ENCODE peak calls at places on chromosome 10, in six cellular contexts. A is mesenchymal stem cell, B is neuronal stem cell, V is trophoblast cell, Y is mesendoderm, H is H9. U is an unnamed sample.

GRCh38 chr10:127919418-127920191 is 12.7 kb downstream of the PTPRE start:
- DNase-seq in Y (peak; percentile 53), A (peak; percentile 98), B (no peak), H (peak; percentile 52), V (no peak), U (peak; percentile 37)

GRCh38 chr10:91772461-91772860 is 25.8 kb upstream of the TNKS2 start:
- DNase-seq in Y (no peak), B (no peak), H (no peak), V (peak; percentile 42), A (no peak), U (no peak)

GRCh38 chr10:121337356-121337936 is 260.8 kb downstream of the FGFR2 start:
- DNase-seq in Y (no peak), B (no peak), A (no peak), H (no peak), V (no peak), U (no peak)

GRCh38 chr10:74164641-74165529 is 13.9 kb downstream of the ADK start:
- DNase-seq in H (no peak), B (no peak), V (no peak), Y (no peak), A (peak; percentile 30), U (peak; percentile 28)

GRCh38 chr10:48934672-48935071 is 5.0 kb downstream of the LRRC18 start:
- DNase-seq in V (no peak), A (no peak), H (peak; percentile 19), Y (no peak), B (no peak), U (no peak)

GRCh38 chr10:77889277-77889903 is 37.2 kb downstream of the DLG5 start:
- DNase-seq in B (peak; percentile 59), A (peak; percentile 33), V (peak; percentile 97), Y (peak; percentile 95), H (peak; percentile 92), U (no peak)

GRCh38 chr10:78441010-78441409 is 407.3 kb downstream of the RPS24 start:
- DNase-seq in B (no peak), Y (no peak), H (no peak), A (no peak), V (no peak), U (no peak)

GRCh38 chr10:29804025-29804852 is 169.5 kb upstream of the SVIL start:
- DNase-seq in B (no peak), V (peak; percentile 31), H (no peak), Y (no peak), A (peak; percentile 93), U (peak; percentile 95)

GRCh38 chr10:27155073-27155754 is at the start of gene MASTL:
- DNase-seq in Y (peak; percentile 94), B (peak; percentile 91), A (peak; percentile 97), H (peak; percentile 84), V (peak; percentile 95), U (peak; percentile 95)

GRCh38 chr10:69449841-69450240 is 1.4 kb upstream of the TSPAN15 start:
- DNase-seq in V (no peak), Y (peak; percentile 90), A (peak; percentile 85), B (peak; percentile 59), H (peak; percentile 78), U (peak; percentile 13)

GRCh38 chr10:69739561-69739960 is 62.1 kb upstream of the COL13A1 start:
- DNase-seq in A (no peak), B (no peak), V (no peak), H (no peak), Y (no peak), U (no peak)

GRCh38 chr10:35192645-35193249 is 66.1 kb downstream of the CREM start:
- DNase-seq in A (peak; percentile 44), Y (peak; percentile 91), V (peak; percentile 89), H (no peak), B (no peak), U (peak; percentile 19)

GRCh38 chr10:119489572-119490326 is 52.8 kb downstream of the RGS10 start:
- DNase-seq in Y (peak; percentile 70), A (peak; percentile 54), H (peak; percentile 86), V (no peak), B (peak; percentile 74), U (no peak)

DNA sequence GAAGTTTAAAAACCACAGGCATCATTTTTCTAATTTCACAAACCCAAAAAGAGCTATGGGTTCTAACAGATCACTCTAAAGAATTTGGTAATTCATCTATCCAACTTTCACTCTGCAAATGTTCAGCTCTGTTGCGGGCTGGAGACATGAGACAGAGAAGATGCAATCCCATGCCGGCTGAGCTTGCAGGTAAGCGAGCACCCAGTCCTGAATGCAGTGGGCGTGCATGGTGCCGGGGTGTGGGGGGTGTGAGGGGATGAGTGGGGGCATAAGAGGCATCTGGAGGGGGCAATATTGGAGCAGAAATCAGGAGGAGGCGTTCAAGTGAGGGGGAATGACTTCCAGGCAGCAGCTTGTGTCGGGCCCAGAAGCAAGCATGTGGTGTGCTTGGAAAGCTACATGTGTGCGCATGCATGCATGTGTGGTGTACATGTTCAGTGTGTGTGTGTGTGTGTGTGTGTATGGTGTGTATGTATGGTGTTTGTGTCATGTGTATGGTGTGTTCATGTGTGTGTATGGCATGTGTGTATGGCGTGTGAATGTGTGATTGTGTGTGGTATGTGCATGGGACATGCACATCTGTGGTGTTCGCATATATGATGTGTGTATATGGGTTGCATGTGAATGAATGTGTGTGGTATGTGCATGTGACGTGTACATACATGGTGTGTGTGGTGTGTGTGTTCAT is 172.9 kb downstream of the PRKCQ start:
- DNase-seq in H (peak; percentile 16), V (no peak), Y (no peak), A (no peak), B (no peak), U (no peak)
- H2AK5ac ChIP-seq in H (no peak overlapping the region), V (no peak overlapping the region), Y (no peak overlapping the region), A (no peak overlapping the region), B (no peak overlapping the region), U (no peak overlapping the region)

GRCh38 chr10:101135151-101136006 is 4.3 kb downstream of the TLX1 start:
- DNase-seq in V (no peak), Y (peak; percentile 46), A (no peak), B (no peak), H (peak; percentile 40), U (no peak)

GRCh38 chr10:101131962-101132635 is 999 bp downstream of the TLX1 start:
- DNase-seq in V (no peak), B (no peak), H (no peak), Y (no peak), A (no peak), U (no peak)

GRCh38 chr10:101134299-101135127 is 3.4 kb downstream of the TLX1 start:
- DNase-seq in Y (no peak), B (no peak), H (no peak), V (no peak), A (peak; percentile 15), U (no peak)

GRCh38 chr10:101132636-101133473 is 1.8 kb downstream of the TLX1 start:
- DNase-seq in Y (no peak), H (no peak), B (no peak), V (no peak), A (no peak), U (no peak)

DNA sequence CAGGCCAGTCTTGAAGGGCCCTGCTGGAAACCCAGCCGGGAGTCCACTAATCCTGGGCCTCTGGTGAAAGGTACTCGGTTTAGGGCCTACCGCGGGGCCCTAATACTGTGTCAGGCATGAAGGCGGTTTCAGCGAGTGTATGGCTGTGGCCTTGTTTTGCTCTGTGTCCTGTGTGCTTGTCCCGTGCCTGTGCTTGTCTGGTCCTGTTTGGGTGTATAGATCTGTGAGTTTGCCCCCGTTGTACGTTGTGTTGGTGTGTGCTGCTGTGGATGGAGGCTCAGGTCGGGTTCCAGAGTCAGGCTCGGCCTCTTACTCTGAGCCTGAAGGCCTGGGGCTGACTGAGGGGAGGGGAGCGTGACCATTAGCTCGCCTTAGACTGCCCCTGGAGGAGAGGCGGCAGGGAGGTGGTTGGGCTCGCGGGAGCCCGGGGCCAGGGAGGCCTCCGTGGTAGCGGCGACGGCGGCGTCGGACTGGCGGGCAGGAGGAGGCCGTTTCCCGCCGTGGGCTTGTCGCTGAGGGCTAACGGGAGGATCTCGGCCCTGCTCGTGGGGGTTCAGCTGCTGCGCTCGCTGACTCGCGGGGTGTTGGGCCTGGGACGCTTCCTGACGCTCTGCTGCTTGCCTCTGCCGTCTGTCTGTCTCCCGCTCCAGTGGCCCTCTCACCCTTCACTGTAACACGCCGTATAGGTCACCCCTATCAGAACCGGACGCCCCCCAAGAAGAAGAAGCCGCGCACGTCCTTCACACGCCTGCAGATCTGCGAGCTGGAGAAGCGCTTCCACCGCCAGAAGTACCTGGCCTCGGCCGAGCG is 2.6 kb downstream of the TLX1 start:
- DNase-seq in B (no peak), A (no peak), H (peak; percentile 47), V (no peak), Y (peak; percentile 60), U (no peak)
- H2AK5ac ChIP-seq in B (peak overlapping the region; percentile 17), A (no peak overlapping the region), H (no peak overlapping the region), V (no peak overlapping the region), Y (no peak overlapping the region), U (no peak overlapping the region)

GRCh38 chr10:72258617-72259016 is 15.1 kb upstream of the DDIT4 start:
- DNase-seq in A (no peak), B (no peak), H (no peak), V (no peak), Y (peak; percentile 65), U (no peak)

GRCh38 chr10:72253002-72253401 is 20.7 kb upstream of the DDIT4 start:
- DNase-seq in Y (no peak), B (no peak), V (no peak), H (no peak), A (no peak), U (no peak)

GRCh38 chr10:72254891-72255568 is 18.7 kb upstream of the DDIT4 start:
- DNase-seq in A (peak; percentile 78), Y (peak; percentile 90), V (no peak), B (peak; percentile 44), H (peak; percentile 90), U (peak; percentile 57)

GRCh38 chr10:72257051-72257892 is 16.5 kb upstream of the DDIT4 start:
- DNase-seq in A (peak; percentile 71), B (no peak), Y (no peak), H (no peak), V (peak; percentile 16), U (no peak)

DNA sequence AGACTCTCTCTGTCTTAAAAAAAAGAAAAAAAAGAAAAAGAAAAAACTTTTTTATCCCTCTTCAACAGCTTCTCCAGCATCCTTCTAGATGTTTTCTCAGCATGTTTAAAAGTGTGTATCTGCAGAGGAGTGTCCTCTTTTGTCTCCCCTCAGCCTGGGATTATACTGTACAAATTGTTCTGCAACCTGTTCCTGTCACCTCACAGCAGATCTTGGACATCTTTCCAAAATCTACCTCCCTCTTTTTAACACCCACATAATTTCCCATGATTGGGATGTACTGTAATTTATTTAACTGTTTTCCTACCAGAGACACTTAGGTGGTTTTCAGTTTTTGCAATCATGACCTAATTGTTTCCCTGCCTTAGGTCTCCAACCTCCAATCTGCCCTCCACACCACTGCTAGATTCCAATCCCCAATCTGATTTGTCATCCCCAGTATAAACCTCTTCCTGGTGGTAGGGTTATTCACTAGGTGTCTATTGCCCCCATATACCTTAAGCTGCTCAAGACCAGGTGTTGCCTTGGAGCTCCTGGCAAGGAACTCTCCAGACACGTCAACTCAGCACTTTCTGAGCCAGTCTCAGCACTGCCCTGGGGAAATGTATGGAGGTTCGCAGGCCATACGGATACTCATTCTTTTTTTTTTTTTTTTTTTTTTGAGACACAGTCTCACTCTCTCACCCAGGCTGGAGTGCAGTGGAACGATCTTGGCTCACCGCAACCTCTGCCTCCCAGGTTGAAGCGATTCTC is 17.6 kb upstream of the DDIT4 start:
- DNase-seq in H (no peak), B (no peak), A (peak; percentile 41), Y (no peak), V (no peak), U (no peak)
- H2AK5ac ChIP-seq in H (no peak overlapping the region), B (no peak overlapping the region), A (no peak overlapping the region), Y (no peak overlapping the region), V (no peak overlapping the region), U (no peak overlapping the region)

DNA sequence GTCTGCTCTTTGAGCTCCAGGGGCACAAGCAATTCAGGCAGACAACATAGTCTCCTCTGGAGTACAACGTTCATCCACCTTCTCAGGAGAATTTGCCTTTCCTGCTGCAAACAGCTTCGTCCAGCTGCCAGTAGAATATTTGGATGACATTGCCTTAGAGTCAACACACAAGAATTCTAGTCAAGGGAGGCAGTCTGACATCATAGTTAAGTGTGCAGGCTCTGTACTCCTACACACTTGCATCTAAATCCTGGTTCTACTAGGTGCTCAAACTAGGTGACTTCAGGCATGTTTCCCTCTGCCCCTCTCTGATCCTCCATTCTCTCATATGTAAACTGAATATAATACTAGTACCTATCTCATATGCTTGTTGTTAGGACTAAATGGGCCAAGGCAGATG is 314.8 kb downstream of the HPSE2 start:
- DNase-seq in H (no peak), B (no peak), V (no peak), A (peak; percentile 83), Y (no peak), U (peak; percentile 84)
- H2AK5ac ChIP-seq in H (no peak overlapping the region), B (no peak overlapping the region), V (no peak overlapping the region), A (no peak overlapping the region), Y (no peak overlapping the region), U (no peak overlapping the region)